ENCODE peak calls at places on chromosome X, in eight cellular contexts. X is CD8-positive, alpha-beta T cell; H is heart right ventricle; G is ovary; J is prostate gland; Y is PC-9; T is pancreas; U is cardiac muscle cell. E is an unnamed sample.

GRCh38 chrX:72477787-72478186 is 94.9 kb downstream of the HDAC8 start:
- DNase-seq in H (no peak), G (no peak), Y (no peak), J (no peak), X (no peak), T (no peak), U (no peak), E (no peak)

GRCh38 chrX:10190367-10190766 is 33.6 kb downstream of the CLCN4 start:
- DNase-seq in G (peak; percentile 60), T (peak; percentile 39), Y (peak; percentile 17), J (no peak), U (peak; percentile 84), H (peak; percentile 47), X (no peak), E (peak; percentile 22)

GRCh38 chrX:134244043-134244442 is 7.1 kb downstream of the CCDC160 start:
- DNase-seq in U (peak; percentile 6), H (no peak), J (no peak), Y (peak; percentile 9), T (no peak), X (no peak), G (no peak), E (no peak)

GRCh38 chrX:72100051-72100755 is 31.5 kb downstream of the RTL5 start:
- DNase-seq in U (no peak), Y (no peak), J (no peak), H (no peak), T (no peak), G (no peak), X (no peak), E (no peak)

GRCh38 chrX:131288738-131289511 is at the start of gene IGSF1:
- DNase-seq in T (peak; percentile 33), H (peak; percentile 19), U (peak; percentile 12), G (peak; percentile 31), J (peak; percentile 4), X (no peak), Y (no peak), E (peak; percentile 37)

GRCh38 chrX:20350598-20350997 is 83.9 kb upstream of the RPS6KA3 start:
- DNase-seq in X (no peak), J (no peak), H (no peak), Y (no peak), T (no peak), G (no peak), U (no peak), E (no peak)

GRCh38 chrX:32572644-32573043 is 638.7 kb downstream of the DMD start:
- DNase-seq in T (no peak), H (no peak), U (no peak), G (no peak), J (no peak), X (no peak), Y (no peak), E (no peak)

GRCh38 chrX:134239016-134239415 is 2.0 kb downstream of the CCDC160 start:
- DNase-seq in X (no peak), T (no peak), H (no peak), G (no peak), U (no peak), Y (no peak), J (no peak), E (no peak)

GRCh38 chrX:69137371-69137881 is 27.8 kb downstream of the PJA1 start:
- DNase-seq in J (no peak), H (peak; percentile 16), T (no peak), Y (no peak), U (peak; percentile 90), X (no peak), G (peak; percentile 69), E (peak; percentile 39)

GRCh38 chrX:153554519-153555167 is 37.2 kb downstream of the ATP2B3 start:
- DNase-seq in Y (peak; percentile 76), H (peak; percentile 48), X (peak; percentile 53), T (peak; percentile 43), G (peak; percentile 60), J (peak; percentile 37), U (peak; percentile 55), E (peak; percentile 61)

GRCh38 chrX:115499112-115499805 is 61.7 kb upstream of the PLS3 start:
- DNase-seq in T (no peak), X (no peak), J (no peak), U (peak; percentile 53), H (no peak), G (no peak), Y (no peak), E (no peak)

GRCh38 chrX:40090961-40091360 is 6.8 kb downstream of the BCOR start:
- DNase-seq in T (no peak), X (no peak), U (no peak), J (no peak), Y (no peak), G (no peak), H (no peak), E (no peak)

GRCh38 chrX:101219116-101219839 is at the start of gene DRP2:
- DNase-seq in Y (no peak), T (no peak), J (no peak), G (no peak), U (no peak), H (no peak), X (no peak), E (no peak)

GRCh38 chrX:44908198-44908597 is 35.2 kb downstream of the KDM6A start:
- DNase-seq in H (no peak), Y (no peak), U (peak; percentile 40), G (no peak), T (no peak), J (no peak), X (no peak), E (no peak)

GRCh38 chrX:22063284-22063683 is 31.2 kb downstream of the PHEX start:
- DNase-seq in T (no peak), G (no peak), H (no peak), X (no peak), J (no peak), Y (no peak), U (peak; percentile 38), E (peak; percentile 19)

GRCh38 chrX:6758234-6758633 is 223.3 kb upstream of the VCX3A start:
- DNase-seq in U (no peak), X (no peak), Y (no peak), T (no peak), H (no peak), G (no peak), J (no peak), E (no peak)

GRCh38 chrX:102917801-102918200 is 19.3 kb upstream of the RAB40AL start:
- DNase-seq in T (no peak), J (no peak), H (no peak), X (no peak), G (no peak), U (no peak), Y (no peak), E (no peak)

GRCh38 chrX:153969904-153970397 is 1.7 kb downstream of the HCFC1 start:
- DNase-seq in T (no peak), H (no peak), G (peak; percentile 62), U (no peak), X (no peak), Y (peak; percentile 28), J (no peak), E (no peak)

GRCh38 chrX:8783100-8784098 is 17.8 kb downstream of the FAM9A start:
- DNase-seq in U (peak; percentile 43), G (no peak), X (peak; percentile 15), H (peak; percentile 15), T (no peak), J (no peak), Y (peak; percentile 15), E (no peak)

GRCh38 chrX:153931748-153932147 is 3.1 kb downstream of the NAA10 start:
- DNase-seq in J (no peak), Y (no peak), H (no peak), T (no peak), G (no peak), X (no peak), U (no peak), E (no peak)

DNA sequence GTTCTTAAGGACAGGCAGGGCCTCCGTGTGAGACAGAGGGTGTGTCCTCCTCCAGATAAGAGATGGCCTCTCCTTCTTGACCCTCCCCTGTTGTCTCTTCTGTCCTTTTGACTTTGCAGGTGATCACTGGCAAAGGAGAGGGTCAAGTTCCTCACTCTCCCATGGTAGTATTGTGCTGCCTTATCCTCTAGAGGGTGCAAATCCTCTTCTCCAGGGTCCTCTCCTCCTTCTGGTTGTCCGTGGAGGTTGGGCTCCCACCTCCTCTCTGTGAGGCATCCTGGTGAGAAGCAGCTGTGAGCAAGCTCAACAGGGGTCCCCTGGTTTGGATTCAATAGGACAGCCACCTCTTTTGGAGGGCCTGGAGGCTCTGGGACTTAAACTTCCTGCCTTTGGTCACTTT is 44.8 kb downstream of the ZNF182 start:
- DNase-seq in X (peak; percentile 10), U (peak; percentile 26), H (no peak), T (no peak), J (no peak), Y (no peak), G (no peak), E (no peak)
- TF ChIP-seq CTCF in X (peak; percentile 21), U (peak; percentile 35), H (no peak), T (peak; percentile 9), J (no peak), Y (no peak), G (no peak), E (peak; percentile 17)

GRCh38 chrX:43644124-43644701 is 11.9 kb upstream of the MAOA start:
- DNase-seq in H (no peak), T (no peak), J (no peak), X (no peak), U (peak; percentile 79), G (no peak), Y (peak; percentile 1), E (no peak)
- TF ChIP-seq CTCF in H (no peak), T (no peak), J (no peak), X (no peak), U (no peak), G (no peak), Y (no peak), E (no peak)

GRCh38 chrX:76915836-76916235 is 488.3 kb downstream of the MAGEE1 start:
- DNase-seq in Y (no peak), T (no peak), U (no peak), J (no peak), G (no peak), X (no peak), H (no peak), E (no peak)
- TF ChIP-seq CTCF in Y (no peak), T (no peak), U (no peak), J (no peak), G (no peak), X (no peak), H (no peak), E (no peak)

GRCh38 chrX:46573331-46573895 is at the start of gene CHST7:
- DNase-seq in J (peak; percentile 24), X (peak; percentile 58), H (peak; percentile 55), Y (peak; percentile 37), G (peak; percentile 76), T (peak; percentile 30), U (peak; percentile 79), E (peak; percentile 42)
- TF ChIP-seq CTCF in J (no peak), X (no peak), H (peak; percentile 42), Y (no peak), G (peak; percentile 51), T (no peak), U (peak; percentile 43), E (peak; percentile 15)